ENCODE peak calls at places on chromosomes 5 and 9, in ten cellular contexts. Z, K, H, T, X, S, A, L, F and N are unnamed samples.

GRCh38 chr5:59328801-59329296 is 564.7 kb downstream of the PDE4D start:
- DNase-seq in Z (no peak), K (no peak), H (no peak), T (peak; percentile 74), X (no peak), S (no peak), A (no peak), L (no peak), F (no peak), N (peak; percentile 5)

GRCh38 chr5:58452566-58453258 is 7.2 kb downstream of the PLK2 start:
- DNase-seq in Z (peak; percentile 20), K (no peak), H (no peak), T (peak; percentile 54), X (no peak), S (no peak), A (no peak), L (no peak), F (no peak), N (peak; percentile 29)

GRCh38 chr9:133051281-133051900 is 10.4 kb upstream of the CEL start:
- DNase-seq in Z (no peak), K (no peak), H (no peak), T (no peak), X (peak; percentile 47), S (no peak), A (no peak), L (no peak), F (no peak), N (no peak)

GRCh38 chr5:10467281-10468198 is 25.9 kb downstream of the ROPN1L start:
- DNase-seq in Z (no peak), K (no peak), H (no peak), T (no peak), X (no peak), S (no peak), A (no peak), L (no peak), F (no peak), N (peak; percentile 54)

GRCh38 chr5:93653716-93654115 is 70.7 kb downstream of the NR2F1 start:
- DNase-seq in Z (no peak), K (no peak), H (no peak), T (no peak), X (no peak), S (no peak), A (no peak), L (no peak), F (no peak), N (no peak)

GRCh38 chr5:84265739-84266464 is 118.8 kb downstream of the EDIL3 start:
- DNase-seq in Z (no peak), K (no peak), H (no peak), T (no peak), X (no peak), S (no peak), A (no peak), L (no peak), F (no peak), N (no peak)

GRCh38 chr5:172450861-172451695 is 3.2 kb downstream of the SH3PXD2B start:
- DNase-seq in Z (no peak), K (no peak), H (peak; percentile 51), T (peak; percentile 54), X (peak; percentile 56), S (no peak), A (no peak), L (peak; percentile 64), F (no peak), N (peak; percentile 61)

GRCh38 chr5:56633950-56634349 is 181.4 kb upstream of the MAP3K1 start:
- DNase-seq in Z (no peak), K (no peak), H (no peak), T (no peak), X (no peak), S (no peak), A (no peak), L (no peak), F (no peak), N (no peak)

GRCh38 chr5:92147792-92148191 is 764.7 kb upstream of the ARRDC3 start:
- DNase-seq in Z (no peak), K (no peak), H (no peak), T (no peak), X (no peak), S (no peak), A (no peak), L (no peak), F (no peak), N (no peak)

GRCh38 chr5:143153332-143154119 is 250.0 kb downstream of the NR3C1 start:
- DNase-seq in Z (peak; percentile 74), K (peak; percentile 69), H (no peak), T (no peak), X (no peak), S (peak; percentile 50), A (no peak), L (no peak), F (no peak), N (peak; percentile 98)

GRCh38 chr5:43589310-43589709 is 13.7 kb upstream of the NNT start:
- DNase-seq in Z (no peak), K (no peak), H (no peak), T (no peak), X (no peak), S (no peak), A (no peak), L (no peak), F (no peak), N (no peak)

GRCh38 chr9:125106285-125106893 is 36.9 kb downstream of the SCAI start:
- DNase-seq in Z (no peak), K (no peak), H (no peak), T (no peak), X (no peak), S (no peak), A (no peak), L (no peak), F (no peak), N (peak; percentile 81)

GRCh38 chr5:120402606-120403005 is 61.5 kb upstream of the PRR16 start:
- DNase-seq in Z (no peak), K (no peak), H (no peak), T (no peak), X (no peak), S (no peak), A (no peak), L (no peak), F (no peak), N (no peak)

GRCh38 chr9:113614843-113615648 is 151.5 kb downstream of the RGS3 start:
- DNase-seq in Z (no peak), K (peak; percentile 66), H (peak; percentile 44), T (no peak), X (no peak), S (peak; percentile 70), A (no peak), L (peak; percentile 36), F (no peak), N (peak; percentile 87)

GRCh38 chr5:61784337-61784736 is 452.3 kb downstream of the ZSWIM6 start:
- DNase-seq in Z (no peak), K (no peak), H (no peak), T (no peak), X (no peak), S (no peak), A (no peak), L (no peak), F (no peak), N (peak; percentile 23)

GRCh38 chr9:95810814-95811213 is 64.7 kb upstream of the ERCC6L2 start:
- DNase-seq in Z (no peak), K (no peak), H (no peak), T (no peak), X (no peak), S (no peak), A (no peak), L (no peak), F (no peak), N (no peak)

DNA sequence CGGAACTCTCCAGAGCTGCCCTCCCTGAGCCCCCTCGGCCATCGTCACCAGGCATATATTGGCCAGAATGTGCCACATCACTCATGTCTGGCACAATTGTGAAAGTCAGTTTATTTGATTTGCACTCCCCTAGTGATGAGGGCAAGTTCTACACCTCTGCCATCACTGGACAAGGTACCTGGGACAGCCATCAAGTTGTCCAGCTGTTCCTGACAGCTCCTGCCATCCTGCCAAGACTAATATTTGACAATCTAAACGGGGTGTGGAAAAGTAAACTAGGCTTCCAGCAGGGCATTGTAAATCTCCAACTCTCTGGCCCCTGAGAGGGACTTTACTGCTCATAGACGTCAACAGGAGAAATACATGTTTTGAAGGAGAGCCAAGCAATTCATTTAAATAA is 334.6 kb downstream of the TENT4A start:
- DNase-seq in Z (no peak), K (no peak), H (no peak), T (no peak), X (peak; percentile 86), S (no peak), A (no peak), L (no peak), F (no peak), N (no peak)
- TF ChIP-seq CTCF in Z (no peak), K (no peak), H (no peak), T (no peak), X (peak; percentile 11), S (no peak), A (no peak), L (no peak), F (no peak), N (no peak)

GRCh38 chr5:124056326-124057160 is 544.6 kb downstream of the CSNK1G3 start:
- DNase-seq in Z (no peak), K (no peak), H (no peak), T (no peak), X (no peak), S (no peak), A (no peak), L (peak; percentile 7), F (no peak), N (no peak)
- H3K4me3 ChIP-seq in Z (no peak overlapping the region), K (no peak overlapping the region), H (no peak overlapping the region), T (no peak overlapping the region), X (peak overlapping the region; percentile 7), S (no peak overlapping the region), A (no peak overlapping the region), L (peak overlapping the region; percentile 30), F (no peak overlapping the region), N (no peak overlapping the region)

GRCh38 chr9:36788534-36788933 is 215.8 kb downstream of the MELK start:
- DNase-seq in Z (no peak), K (no peak), H (no peak), T (no peak), X (no peak), S (no peak), A (peak; percentile 23), L (no peak), F (no peak), N (no peak)
- TF ChIP-seq CTCF in Z (no peak), K (peak; percentile 34), H (no peak), T (no peak), X (no peak), S (no peak), A (peak; percentile 69), L (no peak), F (no peak), N (peak; percentile 40)

DNA sequence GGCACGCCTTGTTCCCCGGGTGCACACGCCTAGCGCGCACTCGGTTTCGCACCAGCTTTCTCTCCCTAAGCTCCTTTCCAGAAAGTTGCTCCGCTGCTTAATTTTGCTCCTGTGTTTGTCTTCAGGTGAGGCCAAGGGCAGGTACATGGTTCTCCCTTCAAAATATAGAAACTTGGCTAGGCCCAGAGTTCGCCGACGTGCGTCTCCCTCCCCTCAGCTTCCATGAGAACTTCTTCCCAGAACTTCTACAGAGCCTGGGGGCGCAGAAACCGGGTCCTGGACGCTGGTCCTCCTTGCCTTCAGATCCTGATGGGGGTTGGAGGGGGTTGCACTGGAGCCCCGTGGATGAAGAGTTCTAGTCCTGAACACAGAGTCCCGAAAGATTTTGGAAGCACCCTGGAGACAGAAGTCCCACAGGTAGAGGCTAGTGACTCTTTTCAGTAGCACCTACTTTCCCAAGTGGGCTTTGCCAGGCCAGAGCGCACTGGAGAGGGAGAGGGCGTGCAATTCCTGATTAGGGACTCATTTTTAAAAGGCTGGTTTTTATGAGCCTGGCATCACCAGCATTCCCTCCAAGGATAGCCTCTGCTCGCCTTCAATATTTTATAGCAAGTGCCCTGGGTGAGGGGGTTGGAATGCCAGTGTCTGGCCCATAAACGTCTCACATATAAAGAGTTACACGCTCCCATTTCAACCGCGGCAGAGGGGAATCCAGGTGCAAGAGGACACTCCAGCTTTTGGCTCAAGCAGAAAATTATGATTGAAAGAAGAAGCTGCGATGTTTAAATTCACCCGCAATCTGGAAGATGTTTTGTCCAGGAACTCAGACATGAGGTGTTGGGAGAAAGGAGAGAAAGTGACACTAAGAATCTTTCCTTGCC is 128.5 kb downstream of the TMEM174 start:
- DNase-seq in Z (no peak), K (no peak), H (no peak), T (no peak), X (no peak), S (no peak), A (no peak), L (no peak), F (no peak), N (no peak)
- H3K4me3 ChIP-seq in Z (no peak overlapping the region), K (no peak overlapping the region), H (no peak overlapping the region), T (no peak overlapping the region), X (no peak overlapping the region), S (no peak overlapping the region), A (no peak overlapping the region), L (no peak overlapping the region), F (no peak overlapping the region), N (no peak overlapping the region)